ENCODE peak calls at places on chromosomes 3 and 15, in five cellular contexts. B is left ventricle myocardium inferior, F is SK-N-SH, D is small intestine, M is upper lobe of left lung. W is an unnamed sample.

GRCh38 chr3:127714151-127714571 is 41.4 kb downstream of the ABTB1 start:
- DNase-seq in B (no peak), M (no peak), D (no peak), F (no peak), W (peak)

GRCh38 chr3:28279770-28280169 is 38.4 kb downstream of the CMC1 start:
- DNase-seq in M (no peak), B (no peak), F (no peak), D (no peak), W (no peak)

GRCh38 chr3:15063656-15064286 is 1.3 kb downstream of the MRPS25 start:
- DNase-seq in M (no peak), D (peak), F (peak), B (no peak), W (no peak)

GRCh38 chr3:65593780-65594752 is 444.7 kb downstream of the MAGI1 start:
- DNase-seq in F (peak), M (no peak), D (no peak), B (no peak), W (no peak)

GRCh38 chr15:94026458-94026967 is 204.8 kb upstream of the MCTP2 start:
- DNase-seq in M (no peak), D (no peak), B (no peak), F (no peak), W (no peak)

GRCh38 chr3:25428003-25428861 is at the start of gene RARB:
- DNase-seq in B (peak), F (peak), D (peak), M (no peak), W (peak)

GRCh38 chr15:91855684-91856553 is 2.4 kb downstream of the SLCO3A1 start:
- DNase-seq in F (peak), B (no peak), M (no peak), D (peak), W (no peak)

GRCh38 chr3:188937389-188937788 is 234.4 kb upstream of the TPRG1 start:
- DNase-seq in B (no peak), F (no peak), D (no peak), M (no peak), W (no peak)

GRCh38 chr3:192409203-192409837 is 318.0 kb downstream of the FGF12 start:
- DNase-seq in D (no peak), F (peak), B (peak), M (peak), W (peak)

GRCh38 chr3:159892171-159892791 is 96.4 kb upstream of the IL12A start:
- DNase-seq in F (no peak), M (no peak), B (peak), D (no peak), W (no peak)

GRCh38 chr15:70498096-70498626 is 265.2 kb downstream of the UACA start:
- DNase-seq in B (no peak), M (no peak), F (no peak), D (no peak), W (no peak)

GRCh38 chr3:163071684-163072083 is 1575.1 kb downstream of the OTOL1 start:
- DNase-seq in B (no peak), F (no peak), M (no peak), D (no peak), W (no peak)

GRCh38 chr3:20999661-21000060 is 751.3 kb downstream of the ZNF385D start:
- DNase-seq in D (no peak), B (no peak), F (no peak), M (no peak), W (no peak)

GRCh38 chr3:153144779-153145178 is 17.2 kb upstream of the RAP2B start:
- DNase-seq in M (no peak), B (no peak), D (no peak), F (no peak), W (peak)

GRCh38 chr15:63338170-63338569 is 43.5 kb downstream of the CA12 start:
- DNase-seq in M (no peak), F (no peak), B (no peak), D (no peak), W (no peak)

GRCh38 chr3:46468758-46469600 is 4.3 kb upstream of the LTF start:
- DNase-seq in F (no peak), B (peak), D (no peak), M (no peak), W (no peak)

GRCh38 chr3:108486910-108487309 is 23.5 kb downstream of the MYH15 start:
- DNase-seq in B (peak), F (peak), M (no peak), D (no peak), W (peak)

GRCh38 chr3:192194081-192194480 is 533.3 kb downstream of the FGF12 start:
- DNase-seq in D (no peak), M (no peak), F (no peak), B (no peak), W (no peak)

GRCh38 chr3:156605686-156606605 is 51.0 kb upstream of the SSR3 start:
- DNase-seq in F (peak), B (peak), D (peak), M (peak), W (peak)

GRCh38 chr3:101695779-101696372 is 9.4 kb upstream of the RPL24 start:
- DNase-seq in B (no peak), D (peak), F (peak), M (no peak), W (peak)

GRCh38 chr3:183385698-183386590 is 42.5 kb downstream of the MCF2L2 start:
- DNase-seq in F (peak), D (peak), M (no peak), B (no peak), W (peak)

GRCh38 chr3:13136426-13136825 is 63.2 kb upstream of the IQSEC1 start:
- DNase-seq in D (no peak), M (no peak), B (no peak), F (no peak), W (no peak)

GRCh38 chr3:39148116-39149058 is 5.0 kb downstream of the CSRNP1 start:
- DNase-seq in F (no peak), B (no peak), M (no peak), D (no peak), W (peak)

GRCh38 chr3:140128217-140129137 is 193.5 kb downstream of the CLSTN2 start:
- DNase-seq in M (no peak), F (peak), D (peak), B (peak), W (peak)

GRCh38 chr15:65084500-65085206 is 8.1 kb downstream of the KBTBD13 start:
- DNase-seq in B (no peak), M (no peak), D (peak), F (no peak), W (no peak)

GRCh38 chr3:46913644-46914043 is 36.1 kb downstream of the PTH1R start:
- DNase-seq in F (no peak), B (peak), D (peak), M (no peak), W (peak)

GRCh38 chr3:108070356-108070755 is 20.5 kb downstream of the CD47 start:
- DNase-seq in F (no peak), D (no peak), B (no peak), M (no peak), W (no peak)

GRCh38 chr15:68408971-68409370 is 23.0 kb downstream of the ITGA11 start:
- DNase-seq in F (no peak), M (no peak), D (no peak), B (no peak), W (no peak)

GRCh38 chr3:31918179-31919165 is 62.6 kb downstream of the OSBPL10 start:
- DNase-seq in D (peak), B (no peak), F (no peak), M (no peak), W (peak)

GRCh38 chr15:40066531-40066930 is 27.6 kb upstream of the SRP14 start:
- DNase-seq in F (no peak), M (no peak), D (no peak), B (no peak), W (no peak)

GRCh38 chr3:88113311-88114162 is 36.2 kb upstream of the C3orf38 start:
- DNase-seq in B (no peak), F (peak), M (no peak), D (peak), W (peak)

DNA sequence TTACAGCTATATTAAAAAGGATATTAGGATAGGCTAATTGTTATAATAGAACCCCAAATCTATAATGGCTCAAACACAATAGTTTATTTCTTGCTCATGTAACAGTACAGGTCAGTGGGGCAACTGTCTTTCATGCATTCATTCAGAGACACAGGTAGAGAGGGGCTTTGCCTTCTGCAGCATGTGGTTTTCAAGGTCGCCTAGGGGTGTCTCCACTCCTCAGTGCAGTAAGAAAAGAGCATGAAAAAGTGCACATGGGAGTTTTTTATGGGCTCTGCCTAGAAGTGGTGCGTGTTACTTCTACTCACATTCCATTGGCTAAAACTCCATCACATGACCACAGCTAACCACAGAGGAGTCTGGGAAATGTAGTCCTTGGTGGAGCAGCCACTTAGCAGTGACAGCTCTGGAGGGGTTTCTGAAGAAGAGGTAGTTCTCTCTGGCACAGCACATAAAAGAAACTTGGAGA is 1.8 kb downstream of the ZBTB38 start:
- DNase-seq in D (peak), B (no peak), F (peak), M (no peak), W (peak)
- H3K4me3 ChIP-seq in D (no peak), B (peak), F (no peak), M (peak), W (no peak)

DNA sequence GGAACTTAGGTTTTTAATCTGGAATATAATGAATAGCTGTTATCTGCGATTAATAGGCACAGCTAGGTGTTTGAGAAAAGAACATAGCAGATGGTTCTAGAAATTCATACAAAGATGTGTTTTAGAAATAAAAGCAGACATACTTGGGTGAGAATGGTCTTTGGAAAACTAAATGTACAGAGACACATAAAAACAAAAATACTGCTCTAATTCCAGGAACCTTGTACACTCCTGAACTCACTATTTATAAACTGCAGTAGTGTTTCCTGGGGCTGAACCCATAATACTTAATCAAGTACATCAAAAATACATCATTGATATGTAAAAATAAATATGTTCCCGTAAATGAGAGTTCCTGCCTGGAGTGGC is 105.5 kb downstream of the OXNAD1 start:
- DNase-seq in F (no peak), D (no peak), M (no peak), B (no peak), W (no peak)
- H3K27ac ChIP-seq in F (no peak), D (no peak), M (no peak), B (peak), W (peak)

GRCh38 chr3:187021748-187022402 is 91.5 kb downstream of the ST6GAL1 start:
- DNase-seq in F (no peak), B (no peak), D (no peak), M (no peak), W (no peak)

GRCh38 chr3:187024561-187025226 is 94.4 kb downstream of the ST6GAL1 start:
- DNase-seq in D (no peak), M (no peak), B (no peak), F (no peak), W (no peak)

GRCh38 chr3:187025254-187025655 is 94.9 kb downstream of the ST6GAL1 start:
- DNase-seq in M (no peak), D (no peak), F (no peak), B (no peak), W (no peak)

GRCh38 chr3:187020376-187020775 is 90.0 kb downstream of the ST6GAL1 start:
- DNase-seq in F (no peak), D (no peak), M (no peak), B (no peak), W (no peak)

GRCh38 chr3:187022403-187023029 is 92.2 kb downstream of the ST6GAL1 start:
- DNase-seq in M (no peak), D (no peak), F (no peak), B (no peak), W (no peak)
- H3K4me3 ChIP-seq in M (no peak), D (no peak), F (no peak), B (no peak), W (no peak)

DNA sequence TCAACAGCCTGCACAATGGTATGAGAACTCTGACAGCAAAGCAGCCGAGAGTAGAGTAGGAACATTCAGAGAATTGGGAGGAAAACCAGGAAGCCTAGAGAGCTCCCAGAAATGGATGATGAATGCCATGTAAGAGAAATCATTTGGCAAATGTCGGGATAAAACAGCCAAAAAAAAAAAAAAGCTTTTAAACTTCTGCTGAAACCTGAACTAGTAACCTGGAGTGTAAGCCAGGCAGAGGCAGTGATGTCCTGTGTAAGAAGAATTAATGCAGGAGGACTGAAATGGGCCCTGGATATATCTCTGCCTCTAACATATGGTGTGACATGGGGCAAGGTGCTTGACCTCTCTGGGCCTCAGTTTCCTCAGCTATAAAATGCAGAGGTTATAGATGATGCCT is 25.6 kb downstream of the FSTL1 start:
- DNase-seq in M (no peak), F (no peak), B (no peak), D (no peak), W (no peak)
- H3K27ac ChIP-seq in M (peak), F (peak), B (peak), D (no peak), W (no peak)

GRCh38 chr15:76147906-76148553 is 88.2 kb downstream of the TMEM266 start:
- DNase-seq in F (peak), D (peak), B (no peak), M (peak), W (peak)
- H3K4me3 ChIP-seq in F (peak), D (no peak), B (no peak), M (no peak), W (no peak)

DNA sequence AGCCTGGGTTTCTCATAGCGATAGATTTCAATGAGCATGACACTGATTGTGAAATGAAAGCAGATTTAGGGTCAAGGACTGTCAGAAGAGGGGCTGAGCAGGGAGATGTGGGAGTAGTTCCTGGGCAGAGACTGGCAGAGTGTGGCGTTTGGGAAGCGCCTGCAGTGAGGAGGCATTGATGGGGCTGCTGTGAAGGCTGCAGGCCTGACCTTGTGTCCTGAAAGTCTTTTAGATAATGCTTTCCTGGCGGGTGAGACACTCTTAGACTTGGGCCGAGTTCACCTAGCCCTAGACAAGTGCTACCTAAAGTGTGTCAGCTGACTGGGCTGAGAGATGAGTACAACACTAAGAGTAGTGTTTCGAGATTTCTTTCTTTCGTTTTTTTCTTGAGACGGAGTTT is 20.7 kb downstream of the USP13 start:
- DNase-seq in B (no peak), F (no peak), D (no peak), M (no peak), W (no peak)
- H3K27ac ChIP-seq in B (peak), F (no peak), D (no peak), M (peak), W (peak)

W was measured in cardiac muscle cell.